ENCODE peak calls at places on chromosomes 11 and 22, in seven cellular contexts. J is NCI-H2081, W is endothelial cell, T is activated T-helper 1 cell treated with Interleukin-2 at 50 U/mL for 16 hours, K is D341Med, Y is T-helper 2 cell, V is NCI-H1694 treated with DMSO at 0.1 percent for 48 hours. I is an unnamed sample.

GRCh38 chr22:42912049-42912448 is 55.0 kb upstream of the ARFGAP3 start:
- DNase-seq in W (no peak), J (no peak), K (no peak), T (no peak), Y (no peak), V (no peak), I (no peak)

GRCh38 chr22:36277482-36278291 is 24.8 kb downstream of the APOL1 start:
- DNase-seq in K (peak), V (peak), Y (no peak), W (peak), T (peak), J (peak), I (peak)

GRCh38 chr11:3156282-3156660 is 8.8 kb downstream of the OSBPL5 start:
- DNase-seq in K (no peak), J (no peak), Y (no peak), T (no peak), W (no peak), V (no peak), I (no peak)

GRCh38 chr11:60872124-60872951 is 5.0 kb downstream of the ZP1 start:
- DNase-seq in K (no peak), W (no peak), Y (no peak), V (no peak), T (no peak), J (no peak), I (no peak)

GRCh38 chr11:116478205-116478604 is 294.6 kb downstream of the BUD13 start:
- DNase-seq in K (peak), T (no peak), J (no peak), V (no peak), Y (no peak), W (no peak), I (no peak)

GRCh38 chr11:93481696-93482095 is 61.5 kb downstream of the SMCO4 start:
- DNase-seq in K (no peak), W (no peak), J (no peak), V (no peak), Y (no peak), T (no peak), I (no peak)

GRCh38 chr11:120248551-120249278 is 8.8 kb downstream of the POU2F3 start:
- DNase-seq in K (no peak), T (no peak), W (no peak), Y (no peak), J (no peak), V (no peak), I (no peak)

GRCh38 chr22:44567846-44568493 is 69.9 kb upstream of the RTL6 start:
- DNase-seq in K (no peak), T (peak), V (no peak), W (peak), J (peak), Y (no peak), I (peak)

GRCh38 chr11:34234086-34234740 is 123.6 kb downstream of the ABTB2 start:
- DNase-seq in W (no peak), Y (no peak), V (no peak), J (no peak), K (no peak), T (peak), I (no peak)

I was measured in posterior cingulate gyrus.